ENCODE peak calls at places on chromosomes 11 and 22, in six cellular contexts. One of them, this sample, is unnamed.

GRCh38 chr11:23192256-23192655 is 332.0 kb upstream of the CCDC179 start:
- DNase-seq in A549: no peak
- DNase-seq in NB4: no peak
- DNase-seq in K562: no peak
- DNase-seq in HepG2: no peak
- DNase-seq in GM12878: no peak
- DNase-seq in this sample: no peak

GRCh38 chr11:105612766-105613165 is 2.9 kb downstream of the GRIA4 start:
- DNase-seq in A549: no peak
- DNase-seq in NB4: no peak
- DNase-seq in K562: no peak
- DNase-seq in HepG2: no peak
- DNase-seq in GM12878: no peak
- DNase-seq in this sample: no peak

GRCh38 chr11:75265851-75266531 is 25.4 kb downstream of the TPBGL start:
- DNase-seq in A549: no peak
- DNase-seq in NB4: no peak
- DNase-seq in K562: no peak
- DNase-seq in HepG2: peak
- DNase-seq in GM12878: no peak
- DNase-seq in this sample: no peak

GRCh38 chr22:29309332-29310064 is 3.0 kb downstream of the GAS2L1 start:
- DNase-seq in A549: no peak
- DNase-seq in NB4: peak
- DNase-seq in K562: peak
- DNase-seq in HepG2: no peak
- DNase-seq in GM12878: no peak
- DNase-seq in this sample: peak

GRCh38 chr11:57460017-57460755 is at the start of gene RTN4RL2:
- DNase-seq in A549: peak
- DNase-seq in NB4: peak
- DNase-seq in K562: peak
- DNase-seq in HepG2: peak
- DNase-seq in GM12878: no peak
- DNase-seq in this sample: peak

GRCh38 chr11:39786682-39787081 is 1672.8 kb downstream of the LRRC4C start:
- DNase-seq in A549: no peak
- DNase-seq in NB4: no peak
- DNase-seq in K562: no peak
- DNase-seq in HepG2: no peak
- DNase-seq in GM12878: no peak
- DNase-seq in this sample: no peak

GRCh38 chr22:48391171-48391711 is 1436.4 kb downstream of the BRD1 start:
- DNase-seq in A549: no peak
- DNase-seq in NB4: no peak
- DNase-seq in K562: no peak
- DNase-seq in HepG2: no peak
- DNase-seq in GM12878: no peak
- DNase-seq in this sample: no peak

GRCh38 chr11:132402056-132402684 is 1031.8 kb downstream of the NTM start:
- DNase-seq in A549: no peak
- DNase-seq in NB4: peak
- DNase-seq in K562: no peak
- DNase-seq in HepG2: no peak
- DNase-seq in GM12878: peak
- DNase-seq in this sample: no peak

GRCh38 chr11:88068848-88069554 is 106.2 kb downstream of the RAB38 start:
- DNase-seq in A549: no peak
- DNase-seq in NB4: no peak
- DNase-seq in K562: no peak
- DNase-seq in HepG2: no peak
- DNase-seq in GM12878: no peak
- DNase-seq in this sample: no peak

GRCh38 chr11:75140269-75141138 is 10.4 kb upstream of the SLCO2B1 start:
- DNase-seq in A549: peak
- DNase-seq in NB4: peak
- DNase-seq in K562: peak
- DNase-seq in HepG2: peak
- DNase-seq in GM12878: peak
- DNase-seq in this sample: peak

GRCh38 chr22:41217553-41218157 is 12.5 kb downstream of the L3MBTL2 start:
- DNase-seq in A549: no peak
- DNase-seq in NB4: peak
- DNase-seq in K562: no peak
- DNase-seq in HepG2: no peak
- DNase-seq in GM12878: no peak
- DNase-seq in this sample: peak

GRCh38 chr11:68903631-68904457 is at the start of the genes IGHMBP2 and MRPL21:
- DNase-seq in A549: peak
- DNase-seq in NB4: peak
- DNase-seq in K562: peak
- DNase-seq in HepG2: peak
- DNase-seq in GM12878: no peak
- DNase-seq in this sample: peak

GRCh38 chr11:117819096-117820040 is 5.2 kb downstream of the FXYD2 start:
- DNase-seq in A549: peak
- DNase-seq in NB4: peak
- DNase-seq in K562: peak
- DNase-seq in HepG2: peak
- DNase-seq in GM12878: no peak
- DNase-seq in this sample: peak

GRCh38 chr11:33065445-33066178 is 26.2 kb downstream of the TCP11L1 start:
- DNase-seq in A549: peak
- DNase-seq in NB4: peak
- DNase-seq in K562: peak
- DNase-seq in HepG2: peak
- DNase-seq in GM12878: no peak
- DNase-seq in this sample: peak

GRCh38 chr11:2588809-2589537 is 110.8 kb downstream of the KCNQ1OT1 start:
- DNase-seq in A549: no peak
- DNase-seq in NB4: no peak
- DNase-seq in K562: no peak
- DNase-seq in HepG2: no peak
- DNase-seq in GM12878: no peak
- DNase-seq in this sample: no peak

GRCh38 chr22:36589856-36590255 is 60.9 kb upstream of the EIF3D start:
- DNase-seq in A549: no peak
- DNase-seq in NB4: no peak
- DNase-seq in K562: no peak
- DNase-seq in HepG2: no peak
- DNase-seq in GM12878: no peak
- DNase-seq in this sample: no peak

GRCh38 chr11:5719703-5720495 is 16.3 kb upstream of the OR56B1 start:
- DNase-seq in A549: no peak
- DNase-seq in NB4: peak
- DNase-seq in K562: no peak
- DNase-seq in HepG2: no peak
- DNase-seq in GM12878: no peak
- DNase-seq in this sample: no peak

GRCh38 chr22:28014141-28015055 is 95.3 kb upstream of the PITPNB start:
- DNase-seq in A549: no peak
- DNase-seq in NB4: no peak
- DNase-seq in K562: no peak
- DNase-seq in HepG2: no peak
- DNase-seq in GM12878: no peak
- DNase-seq in this sample: no peak

GRCh38 chr11:44727373-44728084 is 767 bp downstream of the TSPAN18 start:
- DNase-seq in A549: peak
- DNase-seq in NB4: peak
- DNase-seq in K562: peak
- DNase-seq in HepG2: peak
- DNase-seq in GM12878: no peak
- DNase-seq in this sample: peak

DNA sequence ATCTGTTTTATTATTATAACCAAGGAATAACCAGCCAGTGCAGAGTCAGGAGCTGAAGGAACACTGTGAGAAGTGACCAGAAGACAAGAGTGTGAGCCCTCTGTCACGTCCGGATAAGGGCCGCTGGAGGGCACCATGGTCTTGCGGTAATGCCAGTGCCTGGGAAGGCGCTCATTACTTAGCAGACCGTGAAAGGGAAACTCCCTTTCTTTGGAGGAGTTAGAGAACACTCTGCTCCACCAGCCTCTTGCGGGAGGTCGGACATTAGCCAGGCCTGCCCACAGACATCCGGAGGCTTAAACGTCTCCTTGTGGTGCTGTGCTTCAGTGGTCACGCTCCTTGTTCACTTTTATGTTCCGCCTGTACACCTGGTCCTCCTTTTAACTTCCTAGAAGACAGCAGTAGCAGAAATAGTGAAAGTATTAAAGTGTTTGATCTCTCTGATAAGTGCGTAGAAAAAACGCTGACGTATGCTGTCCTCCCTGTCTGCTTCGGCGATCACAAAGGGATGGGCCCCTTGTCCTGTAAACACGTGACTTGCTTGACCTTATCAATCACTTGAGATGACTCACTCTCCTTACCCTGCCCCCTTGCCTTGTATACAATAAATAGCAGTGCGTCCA is 120.6 kb upstream of the LMO1 start:
- DNase-seq in A549: no peak
- DNase-seq in NB4: peak
- DNase-seq in K562: peak
- DNase-seq in HepG2: no peak
- DNase-seq in GM12878: no peak
- DNase-seq in this sample: peak
- TF ChIP-seq CTCF in A549: no peak
- TF ChIP-seq CTCF in NB4: no peak
- TF ChIP-seq CTCF in K562: peak
- TF ChIP-seq CTCF in HepG2: peak
- TF ChIP-seq CTCF in GM12878: no peak
- TF ChIP-seq CTCF in this sample: peak

GRCh38 chr22:42315392-42315756 is 44.9 kb upstream of the TCF20 start:
- DNase-seq in A549: no peak
- DNase-seq in NB4: no peak
- DNase-seq in K562: no peak
- DNase-seq in HepG2: no peak
- DNase-seq in GM12878: no peak
- DNase-seq in this sample: no peak

GRCh38 chr22:42314709-42315391 is 44.4 kb upstream of the TCF20 start:
- DNase-seq in A549: no peak
- DNase-seq in NB4: no peak
- DNase-seq in K562: no peak
- DNase-seq in HepG2: no peak
- DNase-seq in GM12878: no peak
- DNase-seq in this sample: no peak

GRCh38 chr22:42317691-42318547 is 47.5 kb upstream of the TCF20 start:
- DNase-seq in A549: no peak
- DNase-seq in NB4: no peak
- DNase-seq in K562: no peak
- DNase-seq in HepG2: no peak
- DNase-seq in GM12878: no peak
- DNase-seq in this sample: no peak

GRCh38 chr22:42318967-42319366 is 48.5 kb upstream of the TCF20 start:
- DNase-seq in A549: no peak
- DNase-seq in NB4: no peak
- DNase-seq in K562: no peak
- DNase-seq in HepG2: no peak
- DNase-seq in GM12878: no peak
- DNase-seq in this sample: no peak

DNA sequence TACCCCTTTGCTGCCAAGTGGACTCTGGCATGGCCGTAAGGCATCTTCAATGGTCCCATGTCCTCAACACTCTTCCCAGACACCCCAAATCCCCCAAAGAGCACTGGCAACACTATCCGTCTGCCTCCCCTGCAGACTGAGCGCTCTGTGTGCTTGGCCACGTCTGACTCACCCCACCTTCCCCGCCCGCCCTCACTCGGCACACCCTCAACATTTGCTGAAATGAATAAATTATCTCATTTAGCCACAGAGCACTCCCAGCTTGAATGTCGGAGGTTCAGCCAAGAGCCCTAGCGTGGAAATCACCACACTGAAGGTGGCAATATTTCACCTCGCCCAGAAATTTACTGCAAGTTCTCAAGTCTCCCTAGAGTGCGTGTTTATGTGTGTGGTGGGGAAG is 46.5 kb upstream of the TCF20 start:
- DNase-seq in A549: no peak
- DNase-seq in NB4: peak
- DNase-seq in K562: peak
- DNase-seq in HepG2: no peak
- DNase-seq in GM12878: no peak
- DNase-seq in this sample: no peak
- TF ChIP-seq MYC in A549: no peak
- TF ChIP-seq MYC in NB4: no peak
- TF ChIP-seq MYC in K562: no peak
- TF ChIP-seq MYC in HepG2: no peak
- TF ChIP-seq MYC in GM12878: no peak
- TF ChIP-seq MYC in this sample: no peak

DNA sequence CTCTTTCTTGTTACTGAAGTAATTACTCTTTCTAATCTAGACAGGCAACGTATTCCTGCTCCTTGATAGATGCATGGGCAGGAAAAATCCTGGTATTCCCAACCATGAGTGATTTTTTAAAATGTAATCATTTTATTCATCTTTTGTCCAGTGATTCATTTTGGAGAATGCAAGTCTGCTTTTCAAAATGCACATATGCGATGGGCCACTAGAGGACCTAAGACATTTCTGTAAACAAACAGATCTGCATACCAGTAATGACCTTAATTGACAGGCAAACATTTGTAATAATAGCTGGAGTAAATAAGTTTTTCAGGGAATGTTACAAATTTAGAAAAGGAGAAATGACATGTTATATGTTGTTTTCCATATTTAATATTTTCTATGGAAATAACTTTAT is 1167.6 kb downstream of the JRKL start:
- DNase-seq in A549: no peak
- DNase-seq in NB4: peak
- DNase-seq in K562: no peak
- DNase-seq in HepG2: no peak
- DNase-seq in GM12878: no peak
- DNase-seq in this sample: peak
- TF ChIP-seq CTCF in A549: no peak
- TF ChIP-seq CTCF in NB4: no peak
- TF ChIP-seq CTCF in K562: no peak
- TF ChIP-seq CTCF in HepG2: no peak
- TF ChIP-seq CTCF in GM12878: no peak
- TF ChIP-seq CTCF in this sample: peak

GRCh38 chr11:36499325-36499724 is 10.7 kb downstream of the TRAF6 start:
- DNase-seq in A549: no peak
- DNase-seq in NB4: no peak
- DNase-seq in K562: no peak
- DNase-seq in HepG2: no peak
- DNase-seq in GM12878: no peak
- DNase-seq in this sample: no peak
- TF ChIP-seq MYC in A549: no peak
- TF ChIP-seq MYC in NB4: no peak
- TF ChIP-seq MYC in K562: no peak
- TF ChIP-seq MYC in HepG2: no peak
- TF ChIP-seq MYC in GM12878: no peak
- TF ChIP-seq MYC in this sample: no peak